ENCODE peak calls at places on chromosomes 2 and 18, in six cellular contexts. I is adipocyte; C is body of pancreas; V is CD4-positive, CD25-positive, alpha-beta regulatory T cell; T is esophagus muscularis mucosa; B is fibroblast of lung. L is an unnamed sample.

GRCh38 chr2:171712051-171712450 is 24.8 kb downstream of the DYNC1I2 start:
- DNase-seq in C (no peak), V (no peak), B (peak; percentile 86), T (no peak), I (peak; percentile 78), L (no peak)

GRCh38 chr2:136146564-136146963 is 28.6 kb upstream of the CXCR4 start:
- DNase-seq in I (no peak), V (no peak), T (no peak), C (no peak), B (no peak), L (no peak)

GRCh38 chr2:229713371-229714079 is 830 bp downstream of the DNER start:
- DNase-seq in I (peak; percentile 11), T (no peak), B (no peak), V (no peak), C (no peak), L (no peak)

GRCh38 chr2:23649285-23649684 is 264.3 kb downstream of the KLHL29 start:
- DNase-seq in B (no peak), C (no peak), I (no peak), V (no peak), T (no peak), L (no peak)

GRCh38 chr2:237383991-237384671 is 29.8 kb downstream of the COL6A3 start:
- DNase-seq in B (no peak), C (no peak), V (no peak), I (peak; percentile 74), T (no peak), L (no peak)

GRCh38 chr2:185255566-185255965 is 483.0 kb upstream of the FSIP2 start:
- DNase-seq in V (no peak), I (no peak), T (no peak), B (peak; percentile 25), C (no peak), L (no peak)

GRCh38 chr2:18299423-18300212 is 260.8 kb downstream of the RDH14 start:
- DNase-seq in C (peak; percentile 25), I (peak; percentile 66), V (no peak), B (peak; percentile 99), T (no peak), L (no peak)

GRCh38 chr18:32770651-32771168 is 2.1 kb downstream of the KLHL14 start:
- DNase-seq in C (peak; percentile 11), V (no peak), T (no peak), I (no peak), B (no peak), L (no peak)

GRCh38 chr2:238860966-238861730 is 13.3 kb downstream of the TWIST2 start:
- DNase-seq in C (no peak), I (no peak), V (no peak), B (no peak), T (no peak), L (no peak)

GRCh38 chr2:219433666-219434467 is 776 bp upstream of the SPEG start:
- DNase-seq in I (peak; percentile 26), B (peak; percentile 67), V (peak; percentile 37), C (no peak), T (no peak), L (no peak)

GRCh38 chr2:38748391-38748790 is 2.8 kb downstream of the SRSF7 start:
- DNase-seq in I (no peak), T (no peak), B (no peak), C (no peak), V (no peak), L (no peak)
- H3K36me3 ChIP-seq in I (peaks cover 61% of the 10 kb centered on the region), T (peaks cover 61% of the 10 kb centered on the region), B (peaks cover 12% of the 10 kb centered on the region), C (no peaks in the 10 kb centered on the region), V (peaks cover 64% of the 10 kb centered on the region), L (peaks cover 63% of the 10 kb centered on the region)

DNA sequence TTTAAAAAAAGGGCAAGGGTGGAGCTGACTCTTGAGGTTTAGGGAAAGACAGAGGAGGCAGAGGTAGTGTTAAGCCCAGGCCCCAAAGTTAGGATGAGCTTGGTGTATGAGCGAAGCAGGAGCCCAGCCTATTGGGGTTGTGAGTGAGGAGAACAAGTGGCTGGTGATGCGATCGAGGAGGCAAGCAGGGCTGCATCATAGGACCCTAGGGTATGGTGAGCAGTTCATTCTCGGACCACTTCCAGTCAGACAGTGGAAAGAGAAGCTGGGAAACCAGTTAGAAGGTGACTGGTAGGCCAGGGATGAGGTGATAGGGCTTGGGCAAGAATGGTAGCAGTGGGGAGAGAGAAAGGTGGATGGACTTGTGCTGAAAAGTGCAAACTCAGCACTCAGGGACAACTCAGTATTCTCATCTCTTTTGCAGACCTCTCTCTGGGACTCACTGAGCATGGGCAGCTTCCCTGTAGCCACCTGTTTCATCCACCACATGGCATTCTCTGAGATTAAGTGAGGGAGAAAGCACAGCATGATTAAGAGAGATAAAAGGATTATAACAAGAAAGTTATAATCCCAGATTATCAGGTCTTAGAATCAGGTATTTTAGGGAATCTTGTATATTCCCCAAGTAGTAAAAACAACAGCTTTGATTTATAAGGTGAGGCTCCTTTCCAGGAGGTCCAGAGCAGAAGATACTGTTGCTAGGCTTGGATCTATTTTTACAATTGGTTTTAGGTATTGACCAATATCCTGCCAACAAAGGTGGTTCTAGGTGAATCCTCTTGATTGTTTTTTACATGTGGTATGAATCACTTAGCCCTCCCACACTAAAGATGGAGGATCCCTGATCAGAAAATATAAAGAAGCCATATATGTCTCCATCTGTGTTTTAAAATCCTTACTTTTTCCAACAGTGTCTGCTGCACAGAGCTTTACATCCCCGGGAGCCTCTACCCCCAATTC is 38.3 kb downstream of the XRCC5 start:
- DNase-seq in C (no peak), B (no peak), I (no peak), V (peak; percentile 8), T (no peak), L (no peak)
- H3K36me3 ChIP-seq in C (no peaks in the 10 kb centered on the region), B (peaks cover 9% of the 10 kb centered on the region), I (peaks cover 95% of the 10 kb centered on the region), V (peaks cover 91% of the 10 kb centered on the region), T (peaks cover 100% of the 10 kb centered on the region), L (peaks cover 65% of the 10 kb centered on the region)

DNA sequence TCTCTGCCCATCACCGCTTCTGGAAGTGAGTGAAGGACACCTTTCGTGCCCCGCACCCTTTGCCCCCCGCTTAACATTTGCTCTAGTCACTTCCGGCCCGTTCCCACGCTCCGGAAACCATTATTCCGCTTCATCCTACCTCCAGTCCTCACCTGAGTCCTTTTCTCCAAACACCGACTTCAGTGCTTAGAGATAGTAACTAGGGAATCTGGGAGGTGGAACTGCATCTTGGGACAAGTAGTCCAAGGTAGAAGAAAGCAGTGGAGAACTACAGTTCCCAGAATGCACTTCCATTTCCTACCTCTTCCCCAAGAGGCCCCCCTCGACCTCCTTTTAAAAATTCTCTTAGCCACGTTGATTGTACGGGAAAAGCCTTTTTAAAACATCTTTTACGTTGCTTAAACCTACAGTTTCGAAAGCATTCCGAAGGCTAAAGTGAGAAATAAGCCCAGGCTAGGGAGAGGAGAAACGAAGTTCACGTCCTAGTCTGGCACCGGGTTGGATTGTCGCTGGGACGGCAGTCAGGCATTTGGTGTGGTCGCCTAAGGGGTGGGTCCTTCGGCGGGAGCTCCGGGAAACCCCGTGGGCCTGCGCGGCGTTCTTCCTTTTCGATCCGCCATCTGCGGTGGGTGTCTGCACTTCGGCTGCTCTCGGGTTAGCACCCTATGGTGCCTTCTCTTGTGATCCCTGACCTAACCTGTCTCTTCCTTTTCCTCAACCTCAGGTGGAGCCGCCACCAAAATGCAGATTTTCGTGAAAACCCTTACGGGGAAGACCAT is at the start of the genes CLHC1 and RPS27A:
- DNase-seq in C (peak; percentile 88), V (peak; percentile 94), B (peak; percentile 99), I (peak; percentile 97), T (peak; percentile 98), L (peak; percentile 93)
- H3K36me3 ChIP-seq in C (no peaks in the 10 kb centered on the region), V (peaks cover 34% of the 10 kb centered on the region), B (peaks cover 5% of the 10 kb centered on the region), I (peaks cover 35% of the 10 kb centered on the region), T (peaks cover 40% of the 10 kb centered on the region), L (peaks cover 24% of the 10 kb centered on the region)

DNA sequence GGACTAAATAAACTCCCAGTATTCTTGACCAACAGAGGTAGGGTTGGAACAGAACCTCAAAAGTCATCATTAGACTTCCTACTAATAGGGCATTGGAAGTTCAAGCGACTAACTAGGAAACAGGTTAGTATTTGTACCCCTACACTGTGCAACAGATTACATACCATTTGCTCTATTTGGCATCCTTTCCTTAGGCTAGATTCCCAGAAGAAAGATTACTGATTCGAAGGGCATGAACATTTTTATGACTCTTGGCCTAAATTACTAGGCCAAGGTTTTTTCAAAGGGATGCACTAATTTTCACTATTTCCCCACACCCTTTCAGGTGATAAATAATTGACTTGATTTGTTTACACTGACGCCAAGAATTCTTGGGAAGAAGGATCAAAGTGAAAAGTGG is 104.8 kb upstream of the CYP1B1 start:
- DNase-seq in I (no peak), T (no peak), C (no peak), V (no peak), B (no peak), L (no peak)
- H3K36me3 ChIP-seq in I (no peaks in the 10 kb centered on the region), T (no peaks in the 10 kb centered on the region), C (no peaks in the 10 kb centered on the region), V (no peaks in the 10 kb centered on the region), B (no peaks in the 10 kb centered on the region), L (no peaks in the 10 kb centered on the region)

GRCh38 chr2:37300578-37300977 is 24.1 kb downstream of the PRKD3 start:
- DNase-seq in I (no peak), B (peak; percentile 56), V (no peak), T (no peak), C (no peak), L (no peak)
- H3K36me3 ChIP-seq in I (no peaks in the 10 kb centered on the region), B (no peaks in the 10 kb centered on the region), V (no peaks in the 10 kb centered on the region), T (no peaks in the 10 kb centered on the region), C (no peaks in the 10 kb centered on the region), L (no peaks in the 10 kb centered on the region)

GRCh38 chr18:26017929-26018328 is 72.5 kb downstream of the SS18 start:
- DNase-seq in V (no peak), B (no peak), T (no peak), I (peak; percentile 7), C (no peak), L (no peak)
- H3K36me3 ChIP-seq in V (peaks cover 74% of the 10 kb centered on the region), B (peaks cover 7% of the 10 kb centered on the region), T (peaks cover 77% of the 10 kb centered on the region), I (peaks cover 92% of the 10 kb centered on the region), C (no peaks in the 10 kb centered on the region), L (peaks cover 24% of the 10 kb centered on the region)